ENCODE peak calls at places on chromosomes 12 and 14, in seven cellular contexts. D is heart right ventricle, C is OCI-LY7, V is A549, K is HFF-Myc, W is heart left ventricle, I is cardiac fibroblast. P is an unnamed sample.

GRCh38 chr12:5139751-5140150 is 96.1 kb downstream of the KCNA5 start:
- DNase-seq in C (no peak), K (no peak), V (no peak), D (no peak), W (no peak), I (no peak), P (no peak)

GRCh38 chr12:94152292-94153083 is 4.1 kb downstream of the PLXNC1 start:
- DNase-seq in C (no peak), W (no peak), K (no peak), I (no peak), D (no peak), V (no peak), P (no peak)

GRCh38 chr14:33679461-33680225 is 271.2 kb downstream of the EGLN3 start:
- DNase-seq in V (no peak), C (no peak), W (no peak), D (no peak), I (peak), K (peak), P (peak)

GRCh38 chr14:85296466-85297210 is 233.3 kb upstream of the FLRT2 start:
- DNase-seq in C (no peak), K (no peak), I (peak), D (no peak), W (no peak), V (peak), P (peak)

GRCh38 chr14:58118097-58118496 is 33.9 kb downstream of the ARMH4 start:
- DNase-seq in I (no peak), W (no peak), V (no peak), K (no peak), D (no peak), C (no peak), P (no peak)

GRCh38 chr14:90692061-90692460 is 124.2 kb downstream of the TTC7B start:
- DNase-seq in K (no peak), W (no peak), C (no peak), V (no peak), D (no peak), I (no peak), P (peak)

GRCh38 chr14:76919811-76920571 is 93.8 kb downstream of the LRRC74A start:
- DNase-seq in K (peak), W (peak), V (peak), C (no peak), I (peak), D (peak), P (peak)

GRCh38 chr12:6551063-6551461 is 4.8 kb downstream of the IFFO1 start:
- DNase-seq in V (no peak), K (no peak), I (peak), C (no peak), D (peak), W (peak), P (peak)

GRCh38 chr14:97444248-97444647 is 647.1 kb downstream of the VRK1 start:
- DNase-seq in I (no peak), W (no peak), K (no peak), V (no peak), D (no peak), C (no peak), P (no peak)

GRCh38 chr14:95452176-95452889 is 64.1 kb downstream of the SYNE3 start:
- DNase-seq in D (no peak), W (peak), C (peak), V (peak), I (peak), K (no peak), P (peak)

GRCh38 chr12:26274441-26275312 is 79.3 kb downstream of the SSPN start:
- DNase-seq in C (no peak), I (peak), K (peak), W (peak), D (peak), V (peak), P (peak)

GRCh38 chr12:12661086-12661485 is 34.9 kb downstream of the GPR19 start:
- DNase-seq in K (no peak), D (no peak), I (peak), C (no peak), V (no peak), W (no peak), P (peak)

GRCh38 chr12:20646239-20646827 is 48.8 kb upstream of the SLCO1C1 start:
- DNase-seq in K (peak), W (no peak), D (no peak), C (peak), V (peak), I (peak), P (peak)

GRCh38 chr14:101137234-101137633 is 233.7 kb upstream of the RTL1 start:
- DNase-seq in W (no peak), C (no peak), I (no peak), K (no peak), V (no peak), D (no peak), P (no peak)

GRCh38 chr14:100581228-100582145 is 5.7 kb downstream of the BEGAIN start:
- DNase-seq in W (peak), D (peak), I (no peak), K (no peak), C (no peak), V (no peak), P (no peak)

GRCh38 chr12:116384629-116385485 is 107.4 kb upstream of the MED13L start:
- DNase-seq in I (peak), K (no peak), V (peak), D (no peak), W (no peak), C (peak), P (peak)

GRCh38 chr14:75258079-75258802 is 20.4 kb upstream of the FOS start:
- DNase-seq in D (no peak), I (peak), C (no peak), V (no peak), W (no peak), K (no peak), P (peak)

GRCh38 chr12:49054096-49054495 is 6.5 kb downstream of the KMT2D start:
- DNase-seq in W (peak), C (no peak), I (no peak), K (no peak), D (no peak), V (no peak), P (no peak)

GRCh38 chr12:74334770-74335169 is 202.9 kb upstream of the ATXN7L3B start:
- DNase-seq in V (peak), D (no peak), K (no peak), C (no peak), I (peak), W (no peak), P (peak)

GRCh38 chr12:11901687-11902524 is 168.8 kb upstream of the BCL2L14 start:
- DNase-seq in K (no peak), D (no peak), W (no peak), V (no peak), I (no peak), C (no peak), P (no peak)

GRCh38 chr12:461425-461824 is 1.7 kb downstream of the B4GALNT3 start:
- DNase-seq in C (no peak), K (no peak), I (no peak), W (no peak), V (no peak), D (no peak), P (no peak)

GRCh38 chr12:459430-460258 is at the start of gene B4GALNT3:
- DNase-seq in V (peak), C (peak), W (peak), K (no peak), I (peak), D (peak), P (no peak)

GRCh38 chr12:457676-458075 is 2.1 kb upstream of the B4GALNT3 start:
- DNase-seq in I (no peak), C (no peak), K (no peak), V (no peak), D (no peak), W (no peak), P (no peak)

GRCh38 chr12:460301-461230 is 827 bp downstream of the B4GALNT3 start:
- DNase-seq in W (peak), I (no peak), V (no peak), C (peak), K (no peak), D (peak), P (peak)

DNA sequence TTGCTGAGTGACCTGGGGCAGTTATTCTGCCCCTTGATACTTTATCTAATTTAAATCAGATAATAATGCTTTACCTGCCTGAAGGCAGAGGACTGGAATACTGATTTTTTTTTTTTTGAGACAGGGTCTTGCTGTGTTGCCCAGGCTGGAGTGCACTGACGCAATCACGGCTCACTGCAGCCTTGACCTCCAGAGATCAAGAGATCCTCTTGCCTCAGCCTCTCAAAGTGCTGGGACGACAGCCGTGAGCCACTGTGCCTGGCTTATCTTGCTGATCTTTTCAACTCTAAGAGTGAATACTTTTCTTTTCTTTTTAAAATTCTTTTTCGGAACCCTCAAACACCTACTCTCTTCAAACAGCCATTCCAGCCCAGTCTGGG is 699 bp upstream of the B4GALNT3 start:
- DNase-seq in W (no peak), V (no peak), I (no peak), C (no peak), D (no peak), K (no peak), P (no peak)
- H3K4me3 ChIP-seq in W (no peak), V (peak), I (no peak), C (no peak), D (no peak), K (no peak), P (no peak)

DNA sequence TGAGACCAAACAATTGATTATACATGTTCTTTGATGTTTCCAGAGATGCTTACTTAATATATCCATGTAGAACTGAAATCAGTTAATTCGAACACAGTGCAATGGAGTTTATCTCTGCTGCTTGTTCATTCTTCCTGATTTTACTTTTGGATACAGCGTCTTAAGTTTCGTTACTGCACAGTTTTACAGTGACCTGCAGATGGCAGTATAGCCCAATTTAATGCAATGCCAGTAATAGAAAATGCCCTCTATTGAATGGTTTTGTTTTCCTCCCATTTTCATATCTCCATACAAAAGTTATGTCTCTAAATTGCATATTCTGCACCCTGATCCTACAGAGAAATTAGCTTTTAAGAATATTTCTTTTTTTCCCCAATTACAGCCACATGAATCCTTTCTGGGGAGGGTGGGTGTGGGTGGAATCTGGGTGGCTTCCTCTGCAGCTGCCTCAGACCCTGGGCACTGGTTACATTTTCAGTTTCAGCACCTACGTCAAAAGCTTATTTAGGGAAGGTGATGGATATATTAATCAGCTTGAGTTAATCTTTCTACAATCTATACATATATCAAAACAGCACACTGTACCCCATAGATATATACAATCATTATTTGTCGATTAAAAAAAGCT is 101.1 kb upstream of the DCD start:
- DNase-seq in W (no peak), V (peak), C (peak), I (peak), D (no peak), K (peak), P (peak)
- TF ChIP-seq CTCF in W (peak), V (peak), C (peak), I (peak), D (peak), K (peak), P (peak)

GRCh38 chr14:104826197-104826857 is 25.4 kb downstream of the ZBTB42 start:
- DNase-seq in K (no peak), V (peak), C (peak), W (peak), D (peak), I (peak), P (peak)

GRCh38 chr14:104824353-104824997 is 23.6 kb downstream of the ZBTB42 start:
- DNase-seq in V (no peak), W (no peak), K (no peak), C (no peak), I (no peak), D (no peak), P (no peak)

GRCh38 chr14:104827173-104828055 is 26.5 kb downstream of the ZBTB42 start:
- DNase-seq in V (peak), K (no peak), D (no peak), I (peak), W (peak), C (peak), P (peak)

GRCh38 chr14:104822821-104823615 is 22.1 kb downstream of the ZBTB42 start:
- DNase-seq in V (no peak), W (no peak), C (no peak), I (no peak), K (no peak), D (no peak), P (no peak)

GRCh38 chr14:104826858-104827172 is 25.9 kb downstream of the ZBTB42 start:
- DNase-seq in I (no peak), D (no peak), C (no peak), V (peak), W (peak), K (no peak), P (no peak)
- H3K4me3 ChIP-seq in I (peak), D (peak), C (no peak), V (peak), W (peak), K (peak), P (peak)

GRCh38 chr12:29589852-29590251 is 92.4 kb upstream of the OVCH1 start:
- DNase-seq in D (no peak), I (peak), V (no peak), C (no peak), K (no peak), W (no peak), P (peak)

GRCh38 chr12:29595071-29595755 is 97.7 kb upstream of the OVCH1 start:
- DNase-seq in I (no peak), C (no peak), K (no peak), D (no peak), V (no peak), W (no peak), P (no peak)

GRCh38 chr12:29593001-29593400 is 95.5 kb upstream of the OVCH1 start:
- DNase-seq in D (no peak), V (no peak), W (no peak), I (no peak), C (no peak), K (no peak), P (no peak)

GRCh38 chr12:29589271-29589670 is 91.8 kb upstream of the OVCH1 start:
- DNase-seq in K (peak), I (no peak), V (no peak), D (no peak), W (no peak), C (no peak), P (peak)

GRCh38 chr12:29591140-29592020 is 93.9 kb upstream of the OVCH1 start:
- DNase-seq in I (peak), W (peak), V (peak), C (no peak), D (no peak), K (no peak), P (peak)
- TF ChIP-seq CTCF in I (peak), W (peak), V (no peak), C (no peak), D (peak), K (peak), P (peak)

GRCh38 chr14:103064978-103065377 is 7.6 kb upstream of the CDC42BPB start:
- DNase-seq in D (no peak), K (no peak), W (no peak), V (no peak), I (no peak), C (no peak), P (no peak)
- H3K4me3 ChIP-seq in D (no peak), K (no peak), W (no peak), V (no peak), I (no peak), C (no peak), P (no peak)

GRCh38 chr12:59834659-59835474 is 239.0 kb downstream of the SLC16A7 start:
- DNase-seq in V (peak), I (peak), C (peak), D (no peak), K (no peak), W (no peak), P (peak)
- TF ChIP-seq CTCF in V (peak), I (peak), C (peak), D (peak), K (peak), W (peak), P (peak)

GRCh38 chr12:7642876-7643309 is 22.8 kb downstream of the APOBEC1 start:
- DNase-seq in W (no peak), I (peak), K (no peak), V (peak), D (no peak), C (peak), P (no peak)

GRCh38 chr12:7642287-7642686 is 23.4 kb downstream of the APOBEC1 start:
- DNase-seq in C (no peak), I (no peak), K (no peak), V (no peak), W (no peak), D (no peak), P (no peak)

GRCh38 chr12:7647071-7647470 is 18.6 kb downstream of the APOBEC1 start:
- DNase-seq in I (no peak), W (no peak), D (no peak), V (no peak), C (no peak), K (no peak), P (no peak)

GRCh38 chr12:7645395-7646177 is 20.1 kb downstream of the APOBEC1 start:
- DNase-seq in I (peak), K (no peak), C (peak), V (peak), D (no peak), W (no peak), P (peak)

DNA sequence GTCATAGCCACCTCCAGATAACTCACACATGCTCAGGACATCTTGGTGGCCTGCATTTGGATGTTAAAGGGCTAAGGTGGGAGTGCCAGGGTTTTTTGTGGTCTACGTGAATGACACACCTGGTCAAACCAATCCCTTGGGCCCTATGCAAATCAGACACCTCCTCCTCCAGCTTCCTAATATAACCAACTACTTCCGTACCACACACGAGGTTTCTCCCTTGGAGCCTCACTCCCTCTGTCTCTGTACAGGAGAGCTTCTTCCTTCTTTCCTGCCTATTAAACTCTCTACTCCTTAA is 19.6 kb downstream of the APOBEC1 start:
- DNase-seq in W (no peak), K (no peak), D (no peak), V (no peak), I (no peak), C (peak), P (no peak)
- H3K4me3 ChIP-seq in W (no peak), K (no peak), D (no peak), V (no peak), I (no peak), C (peak), P (no peak)

GRCh38 chr12:88156075-88156654 is 14.1 kb downstream of the TMTC3 start:
- DNase-seq in C (no peak), K (no peak), I (no peak), V (no peak), D (no peak), W (no peak), P (no peak)

GRCh38 chr12:88150063-88150462 is 8.0 kb downstream of the TMTC3 start:
- DNase-seq in C (no peak), W (no peak), K (no peak), V (no peak), I (no peak), D (no peak), P (no peak)

DNA sequence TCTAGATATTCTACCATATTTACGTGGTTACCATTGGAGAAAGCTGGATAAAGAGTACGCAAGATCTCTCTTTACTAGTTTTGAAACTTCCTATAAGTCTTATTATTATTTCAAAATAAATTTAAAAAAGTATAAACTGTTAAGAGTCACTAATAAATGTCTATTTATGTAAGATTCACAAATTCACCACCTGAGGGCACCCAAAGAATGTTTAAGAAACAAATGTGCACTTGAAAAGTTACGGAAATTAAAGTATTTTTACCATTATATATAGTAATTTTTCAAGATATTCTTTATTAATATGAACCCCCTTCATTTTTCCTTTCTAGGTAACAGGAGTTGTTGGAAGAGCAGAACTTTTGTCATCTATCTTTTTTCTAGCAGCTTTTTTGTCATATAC is 11.9 kb downstream of the TMTC3 start:
- DNase-seq in K (peak), W (no peak), D (no peak), I (peak), C (peak), V (peak), P (peak)
- TF ChIP-seq CTCF in K (no peak), W (peak), D (peak), I (peak), C (peak), V (peak), P (no peak)

P was measured in foreskin fibroblast.